ENCODE peak calls at places on chromosomes 12 and 14, in nine cellular contexts. X, F, U, I, B, Z, L, C and E are unnamed samples. For H3K4me1 and H3K27me3, the result is how much of the 10 kb centered on the place peaks cover.

GRCh38 chr12:98909749-98910148 is 264.7 kb downstream of the APAF1 start:
- DNase-seq in X (no peak), F (no peak), U (no peak), I (peak), B (peak), Z (peak), L (peak), C (no peak), E (no peak)

GRCh38 chr12:1618489-1618888 is 10.5 kb upstream of the WNT5B start:
- DNase-seq in X (no peak), F (no peak), U (no peak), I (no peak), B (no peak), Z (no peak), L (no peak), C (no peak), E (no peak)

GRCh38 chr14:32494566-32495434 is 165.7 kb downstream of the AKAP6 start:
- DNase-seq in X (no peak), F (no peak), U (no peak), I (no peak), B (no peak), Z (no peak), L (no peak), C (no peak), E (no peak)

GRCh38 chr12:29041621-29042020 is 107.5 kb upstream of the FAR2 start:
- DNase-seq in X (no peak), F (no peak), U (no peak), I (no peak), B (no peak), Z (no peak), L (no peak), C (no peak), E (no peak)

GRCh38 chr12:78156751-78157150 is 326.1 kb downstream of the NAV3 start:
- DNase-seq in X (no peak), F (no peak), U (no peak), I (no peak), B (no peak), Z (no peak), L (no peak), C (no peak), E (no peak)

GRCh38 chr12:92769124-92769901 is 66.5 kb downstream of the PLEKHG7 start:
- DNase-seq in X (no peak), F (no peak), U (no peak), I (no peak), B (no peak), Z (no peak), L (no peak), C (no peak), E (no peak)

GRCh38 chr12:9347328-9348127 is 139.3 kb upstream of the PZP start:
- DNase-seq in X (no peak), F (no peak), U (no peak), I (no peak), B (no peak), Z (no peak), L (no peak), C (no peak), E (no peak)

GRCh38 chr14:60649815-60650381 is 621 bp upstream of the SIX1 start:
- DNase-seq in X (no peak), F (no peak), U (no peak), I (peak), B (peak), Z (peak), L (no peak), C (no peak), E (no peak)

GRCh38 chr12:2520722-2521246 is 274.0 kb upstream of the FKBP4 start:
- DNase-seq in X (no peak), F (no peak), U (no peak), I (no peak), B (no peak), Z (no peak), L (no peak), C (no peak), E (no peak)

GRCh38 chr14:24282736-24283135 is 11.3 kb upstream of the RABGGTA start:
- DNase-seq in X (no peak), F (no peak), U (no peak), I (no peak), B (no peak), Z (no peak), L (no peak), C (no peak), E (no peak)

GRCh38 chr12:129887047-129887568 is 16.7 kb downstream of the TMEM132D start:
- DNase-seq in X (no peak), F (no peak), U (no peak), I (no peak), B (no peak), Z (no peak), L (no peak), C (peak), E (no peak)

GRCh38 chr12:38880288-38880687 is 25.1 kb downstream of the CPNE8 start:
- DNase-seq in X (no peak), F (no peak), U (no peak), I (no peak), B (no peak), Z (no peak), L (no peak), C (no peak), E (no peak)

GRCh38 chr12:26113194-26113654 is 11.6 kb downstream of the BHLHE41 start:
- DNase-seq in X (no peak), F (no peak), U (no peak), I (peak), B (no peak), Z (peak), L (peak), C (no peak), E (no peak)

GRCh38 chr12:91017511-91018263 is 12.9 kb upstream of the EPYC start:
- DNase-seq in X (no peak), F (no peak), U (peak), I (no peak), B (no peak), Z (no peak), L (no peak), C (no peak), E (no peak)

GRCh38 chr12:12518919-12519318 is 43.7 kb downstream of the DUSP16 start:
- DNase-seq in X (no peak), F (no peak), U (no peak), I (no peak), B (no peak), Z (no peak), L (no peak), C (no peak), E (no peak)

GRCh38 chr12:119804011-119804641 is 73.0 kb downstream of the CIT start:
- DNase-seq in X (no peak), F (no peak), U (peak), I (peak), B (peak), Z (peak), L (peak), C (peak), E (peak)

GRCh38 chr12:26198742-26199141 is 3.4 kb downstream of the SSPN start:
- DNase-seq in X (no peak), F (no peak), U (peak), I (no peak), B (no peak), Z (no peak), L (no peak), C (no peak), E (peak)

GRCh38 chr12:120439646-120440247 is 1.8 kb downstream of the COX6A1 start:
- DNase-seq in X (peak), F (peak), U (peak), I (peak), B (peak), Z (peak), L (peak), C (peak), E (no peak)

GRCh38 chr14:50339178-50339804 is 27.2 kb downstream of the DMAC2L start:
- DNase-seq in X (no peak), F (no peak), U (no peak), I (no peak), B (no peak), Z (no peak), L (no peak), C (no peak), E (no peak)
- H3K4me1 ChIP-seq in X (under half), F (under half), U (half or more), I (under half), B (under half), Z (under half), L (under half), C (under half), E (under half)

GRCh38 chr12:107668743-107669142 is 16.9 kb upstream of the PWP1 start:
- DNase-seq in X (no peak), F (no peak), U (no peak), I (no peak), B (no peak), Z (no peak), L (no peak), C (no peak), E (no peak)

GRCh38 chr12:107668320-107668719 is 17.3 kb upstream of the PWP1 start:
- DNase-seq in X (no peak), F (no peak), U (no peak), I (no peak), B (no peak), Z (no peak), L (no peak), C (no peak), E (no peak)

GRCh38 chr12:107667464-107667863 is 18.1 kb upstream of the PWP1 start:
- DNase-seq in X (no peak), F (no peak), U (no peak), I (no peak), B (no peak), Z (no peak), L (no peak), C (no peak), E (no peak)

GRCh38 chr12:107669946-107670345 is 15.7 kb upstream of the PWP1 start:
- DNase-seq in X (no peak), F (no peak), U (no peak), I (no peak), B (no peak), Z (no peak), L (no peak), C (no peak), E (no peak)

GRCh38 chr12:107670999-107671643 is 14.5 kb upstream of the PWP1 start:
- DNase-seq in X (peak), F (peak), U (no peak), I (peak), B (no peak), Z (peak), L (peak), C (no peak), E (no peak)
- H3K27me3 ChIP-seq in X (under half), F (under half), U (half or more), I (under half), B (under half), Z (under half), L (under half), C (half or more), E (under half)

GRCh38 chr12:124514145-124514995 is 53.0 kb downstream of the NCOR2 start:
- DNase-seq in X (no peak), F (no peak), U (no peak), I (no peak), B (no peak), Z (no peak), L (no peak), C (no peak), E (no peak)
- H3K4me1 ChIP-seq in X (under half), F (half or more), U (half or more), I (under half), B (half or more), Z (half or more), L (half or more), C (half or more), E (under half)

DNA sequence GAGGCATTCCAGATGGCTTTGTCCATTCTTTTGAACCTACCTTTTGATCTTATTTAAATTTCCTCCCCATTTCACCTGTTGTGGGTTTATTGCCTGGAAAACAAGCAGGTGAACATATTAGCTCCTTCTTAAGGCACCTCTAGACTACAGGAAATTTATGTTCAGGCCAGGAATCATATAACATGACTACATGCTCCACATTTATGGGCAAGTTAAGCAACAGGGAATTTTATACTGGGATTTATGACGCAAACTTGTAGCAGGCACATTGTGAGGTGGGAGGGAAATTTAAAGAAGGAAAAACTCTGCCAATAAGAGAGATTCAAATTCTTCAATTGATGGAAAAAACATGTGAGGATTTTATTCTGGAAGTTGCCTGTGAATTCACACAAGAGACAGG is 93.8 kb downstream of the TBC1D30 start:
- DNase-seq in X (no peak), F (no peak), U (no peak), I (no peak), B (no peak), Z (no peak), L (no peak), C (no peak), E (no peak)
- H3K27me3 ChIP-seq in X (under half), F (under half), U (under half), I (under half), B (under half), Z (under half), L (under half), C (under half), E (under half)